ENCODE peak calls at places on chromosomes 2 and 18, in six cellular contexts. R is CD4-positive, alpha-beta memory T cell; T is fibroblast of lung; C is RWPE2; I is GM23338; B is mammary epithelial cell. P is an unnamed sample.

GRCh38 chr2:216006164-216006663 is 7.1 kb downstream of the MREG start:
- DNase-seq in R (no peak), T (peak; percentile 63), C (peak; percentile 91), I (peak; percentile 76), B (peak; percentile 98), P (no peak)

GRCh38 chr2:183186296-183186695 is 62.1 kb downstream of the NUP35 start:
- DNase-seq in R (no peak), T (peak; percentile 58), C (no peak), I (no peak), B (no peak), P (no peak)

GRCh38 chr2:26696352-26696816 is 3.9 kb downstream of the KCNK3 start:
- DNase-seq in R (no peak), T (peak; percentile 99), C (peak; percentile 93), I (no peak), B (peak; percentile 98), P (no peak)

GRCh38 chr2:48346124-48346536 is 183.8 kb upstream of the STON1 start:
- DNase-seq in R (no peak), T (peak; percentile 88), C (no peak), I (no peak), B (peak; percentile 28), P (peak; percentile 69)

GRCh38 chr2:71672011-71672639 is 218.8 kb downstream of the DYSF start:
- DNase-seq in R (no peak), T (no peak), C (no peak), I (peak; percentile 53), B (no peak), P (peak; percentile 34)

GRCh38 chr2:127086800-127087737 is 19.9 kb downstream of the BIN1 start:
- DNase-seq in R (no peak), T (peak; percentile 88), C (no peak), I (peak; percentile 67), B (no peak), P (peak; percentile 83)

GRCh38 chr2:9703085-9703641 is 72.4 kb upstream of the YWHAQ start:
- DNase-seq in R (peak; percentile 94), T (peak; percentile 76), C (peak; percentile 95), I (no peak), B (peak; percentile 94), P (peak; percentile 69)

GRCh38 chr2:99469394-99469793 is 20.4 kb downstream of the REV1 start:
- DNase-seq in R (no peak), T (no peak), C (no peak), I (no peak), B (no peak), P (no peak)

GRCh38 chr2:190843874-190844699 is 36.5 kb upstream of the GLS start:
- DNase-seq in R (no peak), T (peak; percentile 73), C (no peak), I (no peak), B (peak; percentile 96), P (no peak)

GRCh38 chr2:140997997-140998396 is 1132.8 kb downstream of the LRP1B start:
- DNase-seq in R (no peak), T (no peak), C (no peak), I (no peak), B (no peak), P (no peak)

GRCh38 chr2:160970052-160970846 is 190.0 kb upstream of the TANK start:
- DNase-seq in R (peak; percentile 23), T (peak; percentile 78), C (no peak), I (peak; percentile 95), B (peak; percentile 39), P (peak; percentile 84)

GRCh38 chr2:147860009-147860408 is 15.2 kb downstream of the ACVR2A start:
- DNase-seq in R (no peak), T (no peak), C (no peak), I (peak; percentile 67), B (no peak), P (no peak)

GRCh38 chr18:22318745-22319407 is 98.8 kb downstream of the CTAGE1 start:
- DNase-seq in R (no peak), T (peak; percentile 47), C (no peak), I (no peak), B (no peak), P (no peak)

GRCh38 chr2:174465327-174465726 is 21.5 kb downstream of the GPR155 start:
- DNase-seq in R (no peak), T (no peak), C (no peak), I (peak; percentile 70), B (no peak), P (peak; percentile 62)

GRCh38 chr2:9300829-9301453 is 94.3 kb downstream of the ASAP2 start:
- DNase-seq in R (no peak), T (no peak), C (no peak), I (no peak), B (peak; percentile 29), P (no peak)

GRCh38 chr18:68803371-68803770 is 5.5 kb downstream of the CCDC102B start:
- DNase-seq in R (no peak), T (peak; percentile 90), C (no peak), I (no peak), B (no peak), P (no peak)

GRCh38 chr2:178363252-178363651 is 87.7 kb downstream of the PRKRA start:
- DNase-seq in R (no peak), T (peak; percentile 29), C (peak; percentile 80), I (no peak), B (peak; percentile 93), P (no peak)

GRCh38 chr2:2636813-2637212 is 305.7 kb upstream of the MYT1L start:
- DNase-seq in R (no peak), T (no peak), C (no peak), I (no peak), B (no peak), P (peak; percentile 60)

GRCh38 chr2:25690058-25690457 is 16.7 kb upstream of the DTNB start:
- DNase-seq in R (no peak), T (peak; percentile 43), C (no peak), I (no peak), B (no peak), P (peak; percentile 24)

GRCh38 chr2:85799215-85799956 is 45.6 kb downstream of the ATOH8 start:
- DNase-seq in R (no peak), T (no peak), C (peak; percentile 87), I (no peak), B (peak; percentile 65), P (no peak)

GRCh38 chr2:229922449-229923386 is at the start of gene FBXO36:
- DNase-seq in R (no peak), T (peak; percentile 64), C (peak; percentile 88), I (peak; percentile 93), B (no peak), P (peak; percentile 90)

GRCh38 chr2:96197541-96198255 is 10.9 kb downstream of the STARD7 start:
- DNase-seq in R (no peak), T (peak; percentile 34), C (no peak), I (no peak), B (peak; percentile 19), P (no peak)
- H3K4me1 ChIP-seq in R (peaks cover 32% of the 10 kb centered on the region), T (peaks cover 13% of the 10 kb centered on the region), C (peaks cover 9% of the 10 kb centered on the region), I (peaks cover 21% of the 10 kb centered on the region), B (peaks cover 17% of the 10 kb centered on the region), P (peaks cover 5% of the 10 kb centered on the region)

DNA sequence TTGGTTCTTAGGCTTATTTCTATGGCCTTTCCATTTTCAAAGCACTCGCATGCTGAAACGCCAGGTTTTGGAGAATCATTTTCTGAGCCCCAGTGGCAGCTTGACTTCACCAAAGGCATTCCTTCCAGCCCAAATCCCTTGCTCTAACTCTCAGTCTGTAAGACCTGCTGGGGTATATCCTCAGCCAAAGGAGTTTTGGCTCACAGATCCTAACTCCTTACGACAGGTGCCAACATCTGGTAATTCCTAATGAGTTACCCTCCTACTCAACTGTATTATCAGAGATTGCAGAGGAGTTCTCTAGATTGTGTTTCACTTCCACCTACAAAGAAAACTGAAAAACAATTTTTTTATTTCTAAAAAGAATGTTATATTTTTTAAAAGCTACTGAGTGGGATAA is 79.0 kb upstream of the RAB27B start:
- DNase-seq in R (no peak), T (no peak), C (no peak), I (no peak), B (no peak), P (no peak)
- H3K4me3 ChIP-seq in R (no peak overlapping the region), T (no peak overlapping the region), C (no peak overlapping the region), I (no peak overlapping the region), B (no peak overlapping the region), P (no peak overlapping the region)

GRCh38 chr2:241040811-241041334 is 42.5 kb downstream of the SNED1 start:
- DNase-seq in R (no peak), T (no peak), C (no peak), I (no peak), B (no peak), P (no peak)

GRCh38 chr2:241037498-241037897 is 39.1 kb downstream of the SNED1 start:
- DNase-seq in R (no peak), T (no peak), C (no peak), I (no peak), B (no peak), P (no peak)

GRCh38 chr2:241038374-241039180 is 40.2 kb downstream of the SNED1 start:
- DNase-seq in R (no peak), T (no peak), C (no peak), I (no peak), B (no peak), P (no peak)

GRCh38 chr2:241040081-241040803 is 41.8 kb downstream of the SNED1 start:
- DNase-seq in R (no peak), T (no peak), C (peak; percentile 48), I (no peak), B (no peak), P (no peak)

GRCh38 chr2:241039416-241039815 is 41.0 kb downstream of the SNED1 start:
- DNase-seq in R (no peak), T (no peak), C (no peak), I (no peak), B (no peak), P (no peak)
- H3K36me3 ChIP-seq in R (no peaks in the 10 kb centered on the region), T (peaks cover 12% of the 10 kb centered on the region), C (no peaks in the 10 kb centered on the region), I (no peaks in the 10 kb centered on the region), B (no peaks in the 10 kb centered on the region), P (peaks cover 6% of the 10 kb centered on the region)

DNA sequence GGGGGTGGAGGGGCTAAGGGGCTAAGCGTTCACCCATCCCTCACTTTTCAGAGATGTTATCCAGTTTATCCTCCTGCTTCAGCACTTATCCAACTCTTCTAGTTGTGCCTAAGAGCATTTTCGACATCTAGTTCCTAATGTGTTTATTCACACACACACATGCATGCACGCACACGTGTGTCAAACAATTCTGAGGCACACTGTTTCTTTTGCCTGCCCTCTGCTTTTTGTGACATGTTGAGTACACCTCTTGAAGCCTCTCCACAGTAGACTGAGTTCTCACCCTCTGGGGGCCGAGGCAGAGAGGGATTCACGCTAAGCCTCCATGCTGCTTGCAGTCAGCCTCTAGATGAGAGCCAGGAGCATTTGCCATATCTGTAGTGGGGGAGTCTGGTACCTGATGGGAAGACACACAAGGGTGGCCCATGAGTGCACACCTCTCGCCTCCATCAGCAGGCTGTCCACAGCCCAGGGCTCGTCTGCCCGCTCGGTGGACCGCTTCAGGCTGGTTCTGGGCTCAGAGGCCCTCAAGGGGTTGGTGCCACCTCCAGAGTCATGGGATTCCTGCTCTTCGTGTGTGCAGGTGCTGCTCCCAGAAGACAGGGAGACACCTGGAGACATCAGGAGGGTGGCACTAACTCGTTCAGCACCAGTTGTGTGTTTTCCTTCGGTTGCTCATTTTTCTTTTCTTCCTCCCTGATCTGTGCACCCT is 11.9 kb downstream of the TWIST2 start:
- DNase-seq in R (no peak), T (no peak), C (peak; percentile 33), I (no peak), B (no peak), P (no peak)
- H3K4me1 ChIP-seq in R (no peaks in the 10 kb centered on the region), T (peaks cover 21% of the 10 kb centered on the region), C (peaks cover 13% of the 10 kb centered on the region), I (peaks cover 8% of the 10 kb centered on the region), B (peaks cover 15% of the 10 kb centered on the region), P (peaks cover 12% of the 10 kb centered on the region)

P was measured in SJCRH30.